ENCODE peak calls at places on chromosomes 3 and 15, in nine cellular contexts. One of them, this sample, is unnamed.

GRCh38 chr3:61926913-61927312 is 365.5 kb downstream of the PTPRG start:
- DNase-seq in vagina: no peak
- DNase-seq in breast epithelium: no peak
- DNase-seq in mesothelial cell of epicardium: no peak
- DNase-seq in fibroblast of the aortic adventitia: peak
- DNase-seq in GM23338: no peak
- DNase-seq in neural progenitor cell: no peak
- DNase-seq in heart right ventricle: no peak
- DNase-seq in AG04450: peak
- DNase-seq in this sample: no peak

GRCh38 chr3:52436500-52437106 is 8.3 kb downstream of the SEMA3G start:
- DNase-seq in breast epithelium: peak
- DNase-seq in vagina: no peak
- DNase-seq in AG04450: peak
- DNase-seq in GM23338: no peak
- DNase-seq in fibroblast of the aortic adventitia: peak
- DNase-seq in neural progenitor cell: no peak
- DNase-seq in heart right ventricle: no peak
- DNase-seq in mesothelial cell of epicardium: no peak
- DNase-seq in this sample: no peak

GRCh38 chr15:63514533-63514943 is 10.1 kb downstream of the USP3 start:
- DNase-seq in GM23338: no peak
- DNase-seq in neural progenitor cell: no peak
- DNase-seq in vagina: no peak
- DNase-seq in breast epithelium: no peak
- DNase-seq in fibroblast of the aortic adventitia: peak
- DNase-seq in heart right ventricle: no peak
- DNase-seq in AG04450: peak
- DNase-seq in mesothelial cell of epicardium: no peak
- DNase-seq in this sample: no peak

GRCh38 chr3:170765419-170766078 is 104.4 kb downstream of the RPL22L1 start:
- DNase-seq in neural progenitor cell: no peak
- DNase-seq in mesothelial cell of epicardium: no peak
- DNase-seq in GM23338: no peak
- DNase-seq in breast epithelium: no peak
- DNase-seq in heart right ventricle: no peak
- DNase-seq in fibroblast of the aortic adventitia: no peak
- DNase-seq in vagina: no peak
- DNase-seq in AG04450: no peak
- DNase-seq in this sample: no peak

GRCh38 chr3:49668414-49668797 is 5.7 kb upstream of the APEH start:
- DNase-seq in GM23338: peak
- DNase-seq in AG04450: no peak
- DNase-seq in fibroblast of the aortic adventitia: no peak
- DNase-seq in heart right ventricle: no peak
- DNase-seq in neural progenitor cell: no peak
- DNase-seq in mesothelial cell of epicardium: no peak
- DNase-seq in breast epithelium: no peak
- DNase-seq in vagina: no peak
- DNase-seq in this sample: no peak

GRCh38 chr15:87827126-87827525 is 429.4 kb downstream of the NTRK3 start:
- DNase-seq in breast epithelium: no peak
- DNase-seq in fibroblast of the aortic adventitia: peak
- DNase-seq in mesothelial cell of epicardium: no peak
- DNase-seq in AG04450: peak
- DNase-seq in heart right ventricle: no peak
- DNase-seq in neural progenitor cell: no peak
- DNase-seq in vagina: no peak
- DNase-seq in GM23338: no peak
- DNase-seq in this sample: no peak

GRCh38 chr15:100918690-100919480 is at the start of gene LRRK1:
- DNase-seq in fibroblast of the aortic adventitia: peak
- DNase-seq in mesothelial cell of epicardium: no peak
- DNase-seq in neural progenitor cell: peak
- DNase-seq in vagina: peak
- DNase-seq in heart right ventricle: peak
- DNase-seq in AG04450: no peak
- DNase-seq in breast epithelium: no peak
- DNase-seq in GM23338: peak
- DNase-seq in this sample: peak

GRCh38 chr3:194688946-194689345 is 3.3 kb downstream of the FAM43A start:
- DNase-seq in GM23338: no peak
- DNase-seq in mesothelial cell of epicardium: no peak
- DNase-seq in fibroblast of the aortic adventitia: no peak
- DNase-seq in heart right ventricle: no peak
- DNase-seq in breast epithelium: no peak
- DNase-seq in vagina: no peak
- DNase-seq in AG04450: no peak
- DNase-seq in neural progenitor cell: no peak
- DNase-seq in this sample: no peak

GRCh38 chr15:65414841-65415621 is 7.7 kb downstream of the IGDCC4 start:
- DNase-seq in mesothelial cell of epicardium: peak
- DNase-seq in fibroblast of the aortic adventitia: peak
- DNase-seq in breast epithelium: no peak
- DNase-seq in GM23338: peak
- DNase-seq in vagina: no peak
- DNase-seq in heart right ventricle: peak
- DNase-seq in AG04450: no peak
- DNase-seq in neural progenitor cell: peak
- DNase-seq in this sample: peak

GRCh38 chr3:159626598-159626997 is 362.0 kb upstream of the IL12A start:
- DNase-seq in fibroblast of the aortic adventitia: no peak
- DNase-seq in mesothelial cell of epicardium: no peak
- DNase-seq in vagina: no peak
- DNase-seq in GM23338: no peak
- DNase-seq in breast epithelium: no peak
- DNase-seq in AG04450: no peak
- DNase-seq in heart right ventricle: no peak
- DNase-seq in neural progenitor cell: no peak
- DNase-seq in this sample: no peak

GRCh38 chr15:63240136-63240535 is 37.3 kb upstream of the APH1B start:
- DNase-seq in neural progenitor cell: no peak
- DNase-seq in breast epithelium: no peak
- DNase-seq in GM23338: no peak
- DNase-seq in vagina: no peak
- DNase-seq in mesothelial cell of epicardium: no peak
- DNase-seq in fibroblast of the aortic adventitia: no peak
- DNase-seq in heart right ventricle: no peak
- DNase-seq in AG04450: no peak
- DNase-seq in this sample: no peak

GRCh38 chr15:48984811-48985352 is 21.2 kb upstream of the SHC4 start:
- DNase-seq in mesothelial cell of epicardium: no peak
- DNase-seq in breast epithelium: no peak
- DNase-seq in fibroblast of the aortic adventitia: peak
- DNase-seq in AG04450: no peak
- DNase-seq in vagina: no peak
- DNase-seq in neural progenitor cell: no peak
- DNase-seq in heart right ventricle: no peak
- DNase-seq in GM23338: peak
- DNase-seq in this sample: no peak

GRCh38 chr15:64544450-64544849 is 84.1 kb downstream of the ZNF609 start:
- DNase-seq in mesothelial cell of epicardium: no peak
- DNase-seq in neural progenitor cell: no peak
- DNase-seq in GM23338: no peak
- DNase-seq in vagina: no peak
- DNase-seq in fibroblast of the aortic adventitia: no peak
- DNase-seq in AG04450: no peak
- DNase-seq in breast epithelium: no peak
- DNase-seq in heart right ventricle: no peak
- DNase-seq in this sample: no peak

GRCh38 chr3:156826896-156827882 is 1.0 kb downstream of the LEKR1 start:
- DNase-seq in fibroblast of the aortic adventitia: no peak
- DNase-seq in neural progenitor cell: peak
- DNase-seq in vagina: no peak
- DNase-seq in AG04450: no peak
- DNase-seq in heart right ventricle: no peak
- DNase-seq in GM23338: peak
- DNase-seq in breast epithelium: no peak
- DNase-seq in mesothelial cell of epicardium: no peak
- DNase-seq in this sample: no peak

GRCh38 chr3:14224895-14225294 is 46.3 kb downstream of the LSM3 start:
- DNase-seq in AG04450: no peak
- DNase-seq in neural progenitor cell: no peak
- DNase-seq in mesothelial cell of epicardium: no peak
- DNase-seq in GM23338: no peak
- DNase-seq in fibroblast of the aortic adventitia: peak
- DNase-seq in breast epithelium: no peak
- DNase-seq in heart right ventricle: no peak
- DNase-seq in vagina: peak
- DNase-seq in this sample: no peak

GRCh38 chr15:67080118-67080899 is 14.9 kb downstream of the SMAD3 start:
- DNase-seq in breast epithelium: no peak
- DNase-seq in vagina: no peak
- DNase-seq in AG04450: no peak
- DNase-seq in neural progenitor cell: no peak
- DNase-seq in GM23338: no peak
- DNase-seq in heart right ventricle: no peak
- DNase-seq in fibroblast of the aortic adventitia: peak
- DNase-seq in mesothelial cell of epicardium: no peak
- DNase-seq in this sample: no peak

GRCh38 chr3:197103766-197104165 is 74.1 kb upstream of the MELTF start:
- DNase-seq in neural progenitor cell: no peak
- DNase-seq in AG04450: peak
- DNase-seq in fibroblast of the aortic adventitia: no peak
- DNase-seq in GM23338: no peak
- DNase-seq in heart right ventricle: no peak
- DNase-seq in mesothelial cell of epicardium: no peak
- DNase-seq in breast epithelium: no peak
- DNase-seq in vagina: no peak
- DNase-seq in this sample: no peak

DNA sequence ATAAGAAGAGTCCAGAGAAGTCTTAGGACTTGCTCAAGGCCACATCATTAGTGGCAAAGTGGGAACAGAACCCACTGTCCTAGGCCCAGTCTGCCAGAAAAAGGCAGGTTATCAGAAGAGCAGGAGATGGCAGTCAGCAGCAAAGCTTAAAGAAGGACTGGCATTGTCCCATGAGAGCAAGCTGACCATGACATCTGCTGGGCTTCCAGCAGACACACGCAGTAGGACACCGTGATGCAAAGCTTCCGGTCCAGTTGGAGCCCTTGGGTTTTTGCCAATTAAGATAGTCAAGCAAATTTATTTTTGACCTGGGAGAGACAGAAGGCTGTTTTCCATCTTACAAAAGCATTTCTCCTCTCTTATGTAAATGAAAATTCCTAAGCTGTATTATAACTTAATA is 42.1 kb downstream of the ZBTB38 start:
- DNase-seq in neural progenitor cell: no peak
- DNase-seq in breast epithelium: no peak
- DNase-seq in mesothelial cell of epicardium: no peak
- DNase-seq in vagina: no peak
- DNase-seq in GM23338: no peak
- DNase-seq in AG04450: no peak
- DNase-seq in heart right ventricle: no peak
- DNase-seq in fibroblast of the aortic adventitia: peak
- DNase-seq in this sample: no peak
- TF ChIP-seq CTCF in neural progenitor cell: no peak
- TF ChIP-seq CTCF in breast epithelium: no peak
- TF ChIP-seq CTCF in mesothelial cell of epicardium: no peak
- TF ChIP-seq CTCF in vagina: no peak
- TF ChIP-seq CTCF in GM23338: no peak
- TF ChIP-seq CTCF in AG04450: no peak
- TF ChIP-seq CTCF in heart right ventricle: no peak
- TF ChIP-seq CTCF in fibroblast of the aortic adventitia: no peak
- TF ChIP-seq CTCF in this sample: no peak

DNA sequence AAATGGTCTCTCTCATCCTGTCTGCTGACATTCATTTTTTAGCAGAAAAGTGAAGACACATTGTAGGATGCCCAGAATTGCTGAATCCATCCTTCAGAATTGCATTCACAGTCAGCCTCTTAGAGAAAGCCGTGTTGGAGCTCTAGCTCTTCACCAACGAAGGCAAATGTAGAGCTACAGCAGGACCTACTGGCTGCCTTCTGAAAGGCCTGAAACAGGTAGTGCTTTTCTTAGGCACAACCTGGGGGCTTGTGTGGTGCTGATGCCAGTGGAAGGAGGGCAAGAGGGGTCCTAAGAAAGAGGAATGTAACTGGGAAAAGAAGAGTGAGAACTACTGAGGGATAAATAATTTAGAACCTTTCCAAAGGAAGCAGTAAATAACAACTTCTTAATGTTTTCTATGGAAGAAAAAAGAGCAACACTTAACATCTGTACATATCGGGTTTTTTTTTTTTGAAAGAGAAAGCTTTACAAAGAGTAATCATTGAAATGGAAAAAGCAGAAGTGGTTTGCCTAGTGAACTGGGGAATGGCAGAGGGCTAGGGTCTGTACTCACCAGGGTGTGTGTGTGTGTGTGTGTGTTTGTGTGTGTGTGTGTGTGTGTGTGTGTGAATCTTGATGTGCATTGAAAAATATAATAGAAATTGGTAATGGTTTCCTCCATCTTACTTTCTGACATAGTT is 297.8 kb downstream of the SATB1 start:
- DNase-seq in neural progenitor cell: no peak
- DNase-seq in breast epithelium: no peak
- DNase-seq in vagina: no peak
- DNase-seq in GM23338: peak
- DNase-seq in heart right ventricle: no peak
- DNase-seq in AG04450: no peak
- DNase-seq in mesothelial cell of epicardium: no peak
- DNase-seq in fibroblast of the aortic adventitia: no peak
- DNase-seq in this sample: no peak
- TF ChIP-seq CTCF in neural progenitor cell: no peak
- TF ChIP-seq CTCF in breast epithelium: no peak
- TF ChIP-seq CTCF in vagina: no peak
- TF ChIP-seq CTCF in GM23338: peak
- TF ChIP-seq CTCF in heart right ventricle: no peak
- TF ChIP-seq CTCF in AG04450: no peak
- TF ChIP-seq CTCF in mesothelial cell of epicardium: no peak
- TF ChIP-seq CTCF in fibroblast of the aortic adventitia: no peak
- TF ChIP-seq CTCF in this sample: no peak

GRCh38 chr3:126972866-126973265 is 10.0 kb upstream of the PLXNA1 start:
- DNase-seq in fibroblast of the aortic adventitia: no peak
- DNase-seq in heart right ventricle: no peak
- DNase-seq in mesothelial cell of epicardium: no peak
- DNase-seq in GM23338: peak
- DNase-seq in AG04450: no peak
- DNase-seq in vagina: no peak
- DNase-seq in neural progenitor cell: no peak
- DNase-seq in breast epithelium: no peak
- DNase-seq in this sample: no peak
- TF ChIP-seq CTCF in fibroblast of the aortic adventitia: no peak
- TF ChIP-seq CTCF in heart right ventricle: no peak
- TF ChIP-seq CTCF in mesothelial cell of epicardium: no peak
- TF ChIP-seq CTCF in GM23338: peak
- TF ChIP-seq CTCF in AG04450: no peak
- TF ChIP-seq CTCF in vagina: no peak
- TF ChIP-seq CTCF in neural progenitor cell: no peak
- TF ChIP-seq CTCF in breast epithelium: no peak
- TF ChIP-seq CTCF in this sample: no peak

DNA sequence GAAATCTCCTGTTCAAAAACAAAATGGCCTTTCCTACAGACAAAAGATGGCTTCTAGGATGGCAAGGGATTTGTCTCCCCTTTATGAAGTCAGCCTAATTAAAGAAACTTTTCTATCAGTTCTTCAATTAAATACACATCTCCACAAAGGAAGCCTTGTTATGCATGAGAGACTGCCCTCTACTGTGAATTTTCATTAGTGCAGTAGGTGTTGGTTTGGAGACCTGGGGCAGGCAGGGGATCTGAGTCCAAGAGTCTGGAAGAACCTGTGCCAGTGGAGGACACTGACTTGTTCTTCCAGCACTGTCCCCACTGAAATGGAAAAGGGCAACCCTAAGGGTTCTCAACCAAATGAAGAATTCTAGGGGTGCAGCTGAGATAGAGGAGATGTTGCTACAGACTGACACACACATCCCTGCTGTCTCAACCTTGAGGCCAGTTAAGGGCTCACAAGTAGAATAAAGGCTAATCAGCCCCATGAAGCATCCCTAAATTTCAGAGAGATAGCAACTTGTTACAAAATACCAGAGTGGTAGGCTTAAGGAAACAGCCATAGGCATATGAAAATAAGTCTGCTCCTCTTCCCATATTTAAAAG is 174.0 kb upstream of the PRICKLE2 start:
- DNase-seq in heart right ventricle: no peak
- DNase-seq in neural progenitor cell: peak
- DNase-seq in GM23338: peak
- DNase-seq in vagina: no peak
- DNase-seq in mesothelial cell of epicardium: no peak
- DNase-seq in fibroblast of the aortic adventitia: peak
- DNase-seq in breast epithelium: no peak
- DNase-seq in AG04450: peak
- DNase-seq in this sample: peak
- TF ChIP-seq CTCF in heart right ventricle: peak
- TF ChIP-seq CTCF in neural progenitor cell: peak
- TF ChIP-seq CTCF in GM23338: peak
- TF ChIP-seq CTCF in vagina: peak
- TF ChIP-seq CTCF in mesothelial cell of epicardium: peak
- TF ChIP-seq CTCF in fibroblast of the aortic adventitia: peak
- TF ChIP-seq CTCF in breast epithelium: peak
- TF ChIP-seq CTCF in AG04450: peak
- TF ChIP-seq CTCF in this sample: peak